ENCODE peak calls at places on chromosomes 3 and 15, in eight cellular contexts. V is neuronal stem cell, I is left ventricle myocardium inferior, A is coronary artery, G is mesendoderm, C is pancreas, O is fibroblast of pulmonary artery, R is epithelial cell of esophagus. J is an unnamed sample.

GRCh38 chr3:48633743-48634142 is 1.5 kb downstream of the SLC26A6 start:
- DNase-seq in O (no peak), V (no peak), G (no peak), C (no peak), I (no peak), A (no peak), R (no peak), J (no peak)

GRCh38 chr3:193874997-193875593 is 260.9 kb upstream of the HES1 start:
- DNase-seq in V (no peak), O (no peak), I (no peak), R (no peak), A (no peak), G (peak), C (no peak), J (no peak)

GRCh38 chr15:38440353-38441129 is 13.4 kb upstream of the FAM98B start:
- DNase-seq in C (peak), O (peak), G (peak), A (no peak), R (peak), I (no peak), V (peak), J (peak)

GRCh38 chr3:61807865-61808276 is 246.5 kb downstream of the PTPRG start:
- DNase-seq in I (no peak), O (peak), C (no peak), G (peak), A (no peak), V (no peak), R (no peak), J (peak)

GRCh38 chr15:66411190-66411589 is 24.5 kb downstream of the MAP2K1 start:
- DNase-seq in I (no peak), C (no peak), O (no peak), A (no peak), R (no peak), G (peak), V (no peak), J (no peak)

GRCh38 chr3:189166334-189166733 is 5.4 kb upstream of the TPRG1 start:
- DNase-seq in C (no peak), R (peak), V (no peak), O (no peak), I (no peak), G (no peak), A (no peak), J (no peak)

GRCh38 chr3:168485897-168486296 is 390.2 kb upstream of the GOLIM4 start:
- DNase-seq in C (no peak), A (no peak), I (no peak), O (no peak), R (no peak), V (no peak), G (no peak), J (no peak)

GRCh38 chr15:101689901-101690300 is 34.4 kb downstream of the TARS3 start:
- DNase-seq in R (peak), C (no peak), G (peak), V (no peak), I (no peak), O (peak), A (no peak), J (peak)

GRCh38 chr3:109316162-109316730 is at the start of gene DPPA2:
- DNase-seq in R (no peak), V (no peak), A (no peak), I (no peak), C (no peak), G (peak), O (no peak), J (no peak)
- H3K4me3 ChIP-seq in R (no peak), V (no peak), A (no peak), I (no peak), C (no peak), G (no peak), O (no peak), J (no peak)

GRCh38 chr3:185582871-185583270 is 3.2 kb upstream of the SENP2 start:
- DNase-seq in V (no peak), G (no peak), A (no peak), O (no peak), R (no peak), I (no peak), C (no peak), J (no peak)

GRCh38 chr3:185585523-185585861 is 603 bp upstream of the SENP2 start:
- DNase-seq in R (no peak), I (no peak), G (no peak), A (no peak), C (no peak), O (peak), V (no peak), J (peak)

GRCh38 chr3:185584681-185585080 is 1.4 kb upstream of the SENP2 start:
- DNase-seq in R (peak), O (no peak), C (no peak), G (no peak), V (no peak), A (no peak), I (no peak), J (no peak)

GRCh38 chr3:185582236-185582635 is 3.9 kb upstream of the SENP2 start:
- DNase-seq in C (no peak), I (no peak), G (peak), V (no peak), A (no peak), R (no peak), O (no peak), J (no peak)

GRCh38 chr3:185583925-185584324 is 2.2 kb upstream of the SENP2 start:
- DNase-seq in V (no peak), G (no peak), R (no peak), A (no peak), C (no peak), I (no peak), O (no peak), J (no peak)
- H3K4me3 ChIP-seq in V (no peak), G (no peak), R (no peak), A (no peak), C (no peak), I (no peak), O (no peak), J (no peak)

GRCh38 chr3:127915937-127916480 is 977 bp downstream of the KBTBD12 start:
- DNase-seq in A (no peak), G (no peak), V (no peak), I (no peak), C (no peak), R (no peak), O (no peak), J (no peak)
- H3K4me3 ChIP-seq in A (peak), G (no peak), V (no peak), I (peak), C (peak), R (no peak), O (no peak), J (no peak)

DNA sequence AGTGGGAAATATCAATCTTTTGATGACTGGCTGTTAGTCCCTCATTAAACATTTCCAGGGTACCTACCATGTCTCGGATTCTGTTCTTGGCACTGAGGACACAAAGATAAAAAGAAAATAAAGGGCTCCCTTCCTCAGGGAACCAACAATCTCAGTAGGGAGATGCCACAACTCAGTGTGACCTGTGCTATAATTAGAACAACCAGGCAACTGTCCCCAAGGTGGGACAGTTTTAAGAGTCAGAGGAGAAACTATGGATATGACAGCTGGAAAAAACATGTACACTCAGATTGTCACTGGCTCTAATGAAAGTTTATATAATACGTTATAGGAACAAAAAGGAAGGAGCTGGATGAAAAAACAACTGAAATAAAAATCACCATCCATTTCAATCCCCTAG is 23.3 kb upstream of the CMTM8 start:
- DNase-seq in C (no peak), R (no peak), G (no peak), I (no peak), V (no peak), O (no peak), A (no peak), J (no peak)
- H3K4me3 ChIP-seq in C (no peak), R (no peak), G (no peak), I (no peak), V (no peak), O (no peak), A (no peak), J (no peak)

DNA sequence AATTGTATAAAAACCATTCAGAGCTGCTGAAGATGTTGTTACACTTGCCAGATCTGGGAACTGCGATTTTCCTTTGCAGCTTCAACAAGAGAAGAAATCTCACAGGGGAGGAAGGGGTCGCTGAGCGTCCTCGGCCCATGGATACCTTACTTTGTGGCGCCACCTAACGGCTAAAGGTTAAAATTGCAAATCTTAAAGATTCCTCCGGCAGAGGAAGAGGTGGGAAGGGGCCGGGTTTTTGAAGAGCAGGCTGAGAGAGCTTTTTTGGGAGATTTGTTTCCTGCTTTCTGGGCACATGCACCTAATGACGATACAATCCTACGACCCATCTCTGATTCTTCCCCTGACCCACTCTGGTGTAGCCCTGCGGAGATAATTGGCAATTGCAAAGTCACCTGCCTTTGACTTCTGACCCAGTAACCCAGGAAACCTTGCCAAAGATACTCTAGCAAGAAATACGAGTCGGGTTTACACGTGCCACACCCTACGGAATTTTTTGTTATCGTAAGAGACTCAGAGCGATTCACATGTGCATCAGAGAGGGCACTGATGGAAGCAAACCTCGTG is 55.4 kb upstream of the CHRNA7 start:
- DNase-seq in V (peak), I (no peak), A (no peak), C (peak), G (peak), O (peak), R (no peak), J (no peak)
- H3K4me3 ChIP-seq in V (no peak), I (peak), A (peak), C (no peak), G (no peak), O (no peak), R (no peak), J (no peak)

DNA sequence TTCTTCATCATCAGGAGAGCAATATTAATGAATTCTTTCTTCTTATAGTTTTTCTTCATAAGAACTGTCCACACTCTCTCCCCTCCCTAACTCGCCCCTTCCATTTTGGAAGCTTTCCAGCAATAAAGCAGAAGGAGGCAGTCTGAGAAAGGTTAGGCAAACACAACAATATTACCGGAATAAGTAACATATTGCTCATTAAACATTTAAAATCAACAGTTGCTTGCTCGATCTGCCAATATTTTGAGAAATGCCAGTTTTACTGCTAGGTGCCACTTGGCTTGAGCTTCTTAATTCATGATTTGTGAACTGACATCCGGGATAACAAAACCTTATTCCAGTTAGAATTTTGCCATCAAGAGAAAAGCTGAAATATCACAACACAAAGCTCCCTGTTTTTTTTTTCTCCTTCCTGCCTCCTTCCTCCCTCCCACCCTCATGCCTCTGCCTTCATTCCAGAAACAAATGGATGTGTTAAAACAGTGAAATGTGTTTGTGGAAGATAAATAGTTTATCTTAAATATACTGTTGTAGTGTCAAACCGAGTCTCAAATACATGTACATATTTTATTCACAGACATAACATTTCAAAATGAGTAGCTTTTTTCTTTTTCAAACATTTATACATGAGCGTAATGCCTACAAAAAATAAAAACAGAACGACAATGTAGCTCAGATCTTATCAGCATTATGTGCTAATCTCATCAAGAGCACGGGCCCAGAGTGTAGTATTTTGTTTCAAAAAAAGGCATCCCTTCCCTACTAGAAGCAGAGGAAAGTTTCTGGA is 253.7 kb downstream of the GAP43 start:
- DNase-seq in O (peak), G (peak), I (no peak), V (no peak), R (no peak), A (no peak), C (no peak), J (peak)
- H3K4me3 ChIP-seq in O (peak), G (no peak), I (peak), V (no peak), R (no peak), A (peak), C (no peak), J (no peak)

GRCh38 chr3:25433106-25433505 is 5.0 kb downstream of the RARB start:
- DNase-seq in R (no peak), I (no peak), O (no peak), V (no peak), C (no peak), A (no peak), G (no peak), J (no peak)

GRCh38 chr3:25432191-25432720 is 4.2 kb downstream of the RARB start:
- DNase-seq in A (no peak), I (no peak), G (no peak), V (no peak), R (no peak), C (no peak), O (no peak), J (no peak)

GRCh38 chr3:25429441-25429907 is 1.4 kb downstream of the RARB start:
- DNase-seq in O (no peak), V (no peak), R (no peak), A (no peak), G (no peak), I (no peak), C (no peak), J (no peak)

GRCh38 chr3:25429960-25430941 is 2.2 kb downstream of the RARB start:
- DNase-seq in I (no peak), C (no peak), R (no peak), G (peak), O (peak), A (no peak), V (no peak), J (peak)

DNA sequence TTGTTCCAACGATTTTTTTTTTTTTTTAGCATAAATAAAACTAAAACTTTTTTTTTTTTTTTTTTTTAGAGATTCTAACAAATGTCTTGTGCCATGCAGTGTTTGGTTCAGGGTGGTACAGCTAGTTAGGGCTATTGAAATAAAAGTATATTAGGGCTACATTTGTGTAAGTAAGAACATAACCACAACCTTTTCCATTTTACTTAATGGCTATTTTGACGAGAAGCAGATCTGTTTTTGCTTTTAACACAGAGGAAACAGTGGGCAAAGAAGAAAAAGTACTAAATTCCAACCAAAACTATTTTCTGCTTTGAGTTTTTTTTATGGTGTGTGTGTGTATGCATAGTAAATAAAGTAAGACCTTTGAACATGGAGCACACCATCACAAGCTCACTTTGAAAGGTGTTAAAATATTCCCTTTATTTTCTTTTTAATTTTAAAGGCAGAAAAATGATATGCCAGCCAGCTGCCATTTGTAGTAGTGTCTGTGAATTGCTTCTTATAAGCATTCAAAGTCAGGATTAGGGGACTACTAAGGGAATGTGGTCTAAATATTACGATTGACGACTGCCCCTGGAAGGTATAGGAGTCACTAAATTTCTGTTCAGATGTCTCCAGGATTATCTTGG is 3.0 kb downstream of the RARB start:
- DNase-seq in R (no peak), V (no peak), O (peak), A (no peak), G (no peak), I (no peak), C (no peak), J (peak)
- H3K4me3 ChIP-seq in R (no peak), V (no peak), O (peak), A (peak), G (no peak), I (peak), C (no peak), J (peak)

GRCh38 chr3:8505621-8506020 is 4.0 kb downstream of the LMCD1 start:
- DNase-seq in G (no peak), A (no peak), C (peak), O (no peak), I (no peak), V (no peak), R (no peak), J (no peak)
- H3K4me3 ChIP-seq in G (no peak), A (peak), C (no peak), O (no peak), I (peak), V (no peak), R (no peak), J (peak)

GRCh38 chr3:17149076-17149475 is 264.3 kb downstream of the PLCL2 start:
- DNase-seq in C (no peak), G (no peak), R (no peak), I (no peak), O (no peak), A (no peak), V (no peak), J (no peak)

GRCh38 chr3:17149744-17150143 is 265.0 kb downstream of the PLCL2 start:
- DNase-seq in R (no peak), O (no peak), I (no peak), A (peak), C (no peak), V (no peak), G (no peak), J (no peak)

GRCh38 chr3:17154221-17154620 is 269.5 kb downstream of the PLCL2 start:
- DNase-seq in O (no peak), C (no peak), G (no peak), V (no peak), R (no peak), I (no peak), A (peak), J (no peak)

GRCh38 chr3:17153209-17153608 is 268.5 kb downstream of the PLCL2 start:
- DNase-seq in C (no peak), V (no peak), G (no peak), I (no peak), O (no peak), A (no peak), R (no peak), J (no peak)

DNA sequence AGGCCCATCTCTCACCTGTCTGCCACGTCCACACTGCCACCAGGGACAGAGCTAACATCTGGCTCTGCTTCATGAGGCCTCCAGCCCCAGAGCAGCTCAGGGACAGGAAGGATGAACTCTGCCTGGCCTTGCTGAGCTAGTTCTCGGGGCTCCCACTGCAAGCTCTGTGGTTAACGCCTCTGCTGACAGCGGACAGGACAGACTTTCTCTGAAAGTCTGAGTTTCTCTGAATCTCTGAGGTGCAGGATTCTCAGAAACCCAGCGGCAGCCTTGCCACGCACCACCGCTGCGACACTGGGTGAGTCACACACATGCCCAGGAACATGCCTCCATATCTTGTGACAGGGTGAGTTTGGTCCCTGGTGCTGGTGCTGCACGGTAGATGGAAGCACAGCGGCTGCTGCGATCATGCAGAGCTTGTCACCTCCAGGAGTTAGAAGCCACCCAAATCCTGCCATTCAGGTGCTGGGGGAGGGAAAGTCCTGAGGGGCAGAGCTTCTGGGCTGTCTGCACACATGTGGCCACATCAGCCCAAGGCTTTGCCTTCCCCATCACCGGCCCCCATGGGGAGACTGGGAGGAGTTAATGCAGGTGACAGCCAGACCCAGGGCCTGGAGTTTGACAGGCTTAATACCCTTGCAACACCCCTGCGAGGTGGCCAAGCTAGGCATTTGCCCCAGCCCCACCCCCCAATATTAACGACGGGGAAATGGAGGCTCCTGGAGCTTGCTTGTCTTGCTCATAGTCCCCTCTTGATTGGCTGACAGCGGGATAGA is 267.0 kb downstream of the PLCL2 start:
- DNase-seq in G (no peak), V (no peak), R (no peak), A (no peak), O (no peak), I (no peak), C (no peak), J (no peak)
- H3K4me3 ChIP-seq in G (no peak), V (no peak), R (no peak), A (no peak), O (no peak), I (no peak), C (no peak), J (no peak)

J was measured in fibroblast of villous mesenchyme.